ENCODE peak calls at places on chromosomes 2 and 18, in four cellular contexts. S, T, I and X are unnamed samples. For H3K4me1, the result is how much of the 10 kb centered on the place peaks cover.

GRCh38 chr2:100196786-100197494 is 54.5 kb upstream of the AFF3 start:
- DNase-seq in I (no peak), T (no peak), S (no peak), X (no peak)

GRCh38 chr18:71020342-71021096 is 731.7 kb downstream of the SOCS6 start:
- DNase-seq in I (no peak), T (no peak), S (no peak), X (no peak)

GRCh38 chr2:13616059-13616458 is 899.3 kb downstream of the TRIB2 start:
- DNase-seq in T (no peak), S (no peak), I (no peak), X (no peak)

GRCh38 chr2:145764631-145765030 is 1244.7 kb upstream of the ZEB2 start:
- DNase-seq in S (no peak), I (no peak), T (no peak), X (no peak)

GRCh38 chr2:111950241-111950640 is 51.8 kb downstream of the MERTK start:
- DNase-seq in T (no peak), S (no peak), I (no peak), X (no peak)

GRCh38 chr2:73250872-73251846 is 17.1 kb downstream of the CCT7 start:
- DNase-seq in I (no peak), S (no peak), T (no peak), X (no peak)

GRCh38 chr2:47225061-47225783 is 70.1 kb upstream of the STPG4 start:
- DNase-seq in S (no peak), I (no peak), T (peak), X (peak)

GRCh38 chr2:11569636-11570035 is 35.8 kb downstream of the GREB1 start:
- DNase-seq in T (no peak), S (no peak), I (no peak), X (no peak)

GRCh38 chr2:97995026-97995733 is 568 bp downstream of the TMEM131 start:
- DNase-seq in T (peak), S (peak), I (peak), X (no peak)

GRCh38 chr2:70733428-70734185 is 34.4 kb downstream of the ADD2 start:
- DNase-seq in S (no peak), I (no peak), T (no peak), X (no peak)

GRCh38 chr2:240293865-240294461 is 141.5 kb upstream of the GPC1 start:
- DNase-seq in I (no peak), T (no peak), S (no peak), X (no peak)

GRCh38 chr18:48519431-48520100 is 19.3 kb upstream of the CTIF start:
- DNase-seq in T (no peak), S (no peak), I (no peak), X (no peak)

GRCh38 chr18:49898421-49898820 is 85.1 kb upstream of the ACAA2 start:
- DNase-seq in T (peak), I (peak), S (no peak), X (peak)

GRCh38 chr18:23238651-23239349 is 103.5 kb downstream of the CABLES1 start:
- DNase-seq in S (no peak), T (no peak), I (no peak), X (no peak)

GRCh38 chr18:3611313-3612038 is 161.5 kb downstream of the TGIF1 start:
- DNase-seq in T (no peak), S (no peak), I (no peak), X (no peak)

GRCh38 chr18:60082790-60083189 is 183.0 kb downstream of the PMAIP1 start:
- DNase-seq in S (no peak), T (no peak), I (no peak), X (no peak)

GRCh38 chr2:37148325-37148724 is 8.5 kb downstream of the EIF2AK2 start:
- DNase-seq in T (no peak), S (no peak), I (no peak), X (no peak)

GRCh38 chr2:157839162-157839801 is 36.8 kb downstream of the ACVR1 start:
- DNase-seq in T (peak), I (peak), S (no peak), X (no peak)

GRCh38 chr18:31819106-31819924 is 58.6 kb upstream of the SLC25A52 start:
- DNase-seq in I (peak), T (peak), S (no peak), X (peak)

GRCh38 chr2:236163483-236164200 is 4.5 kb downstream of the GBX2 start:
- DNase-seq in S (no peak), T (no peak), I (peak), X (no peak)

GRCh38 chr2:23843051-23843976 is 83.6 kb downstream of the ATAD2B start:
- DNase-seq in I (no peak), S (no peak), T (no peak), X (no peak)

GRCh38 chr2:212897296-212897695 is 254.1 kb downstream of the IKZF2 start:
- DNase-seq in I (no peak), T (no peak), S (no peak), X (no peak)

GRCh38 chr2:71880846-71881610 is 266.6 kb downstream of the CYP26B1 start:
- DNase-seq in S (no peak), I (no peak), T (peak), X (peak)

GRCh38 chr18:52341617-52342381 is 1.8 kb downstream of the DCC start:
- DNase-seq in S (no peak), T (no peak), I (peak), X (no peak)

GRCh38 chr2:108944601-108945241 is 44.3 kb downstream of the EDAR start:
- DNase-seq in S (no peak), I (no peak), T (peak), X (no peak)

GRCh38 chr2:30300456-30301221 is 69.3 kb downstream of the LBH start:
- DNase-seq in I (no peak), T (no peak), S (no peak), X (no peak)

GRCh38 chr18:37393221-37393828 is 172.3 kb downstream of the CELF4 start:
- DNase-seq in T (no peak), I (no peak), S (no peak), X (no peak)

GRCh38 chr18:136433-136832 is 21.9 kb upstream of the USP14 start:
- DNase-seq in T (peak), S (no peak), I (no peak), X (no peak)

GRCh38 chr2:88813612-88814011 is 122.1 kb downstream of the RPIA start:
- DNase-seq in I (no peak), T (no peak), S (no peak), X (no peak)

GRCh38 chr2:71291398-71291797 is 40.2 kb upstream of the ZNF638 start:
- DNase-seq in T (no peak), S (no peak), I (no peak), X (no peak)

GRCh38 chr2:46091004-46091403 is 206.2 kb upstream of the EPAS1 start:
- DNase-seq in T (no peak), I (no peak), S (no peak), X (no peak)

GRCh38 chr2:84781942-84782716 is 98.8 kb downstream of the TRABD2A start:
- DNase-seq in T (no peak), I (no peak), S (no peak), X (peak)

GRCh38 chr2:65728477-65729180 is 296.2 kb upstream of the SPRED2 start:
- DNase-seq in S (no peak), T (no peak), I (no peak), X (peak)

GRCh38 chr18:7592305-7593071 is 25.4 kb downstream of the PTPRM start:
- DNase-seq in I (peak), S (no peak), T (no peak), X (no peak)

GRCh38 chr2:205171541-205171940 is 510.8 kb upstream of the NRP2 start:
- DNase-seq in I (no peak), T (no peak), S (no peak), X (no peak)

GRCh38 chr2:205169453-205169852 is 512.8 kb upstream of the NRP2 start:
- DNase-seq in I (no peak), S (no peak), T (no peak), X (no peak)

GRCh38 chr2:205170399-205170798 is 511.9 kb upstream of the NRP2 start:
- DNase-seq in I (no peak), S (no peak), T (no peak), X (no peak)

GRCh38 chr2:205161156-205161555 is 521.1 kb upstream of the NRP2 start:
- DNase-seq in I (no peak), T (no peak), S (no peak), X (no peak)

GRCh38 chr2:205166749-205167148 is 515.6 kb upstream of the NRP2 start:
- DNase-seq in I (no peak), S (no peak), T (no peak), X (no peak)
- TF ChIP-seq EGR1 in I (no peak), S (no peak), T (no peak), X (no peak)

DNA sequence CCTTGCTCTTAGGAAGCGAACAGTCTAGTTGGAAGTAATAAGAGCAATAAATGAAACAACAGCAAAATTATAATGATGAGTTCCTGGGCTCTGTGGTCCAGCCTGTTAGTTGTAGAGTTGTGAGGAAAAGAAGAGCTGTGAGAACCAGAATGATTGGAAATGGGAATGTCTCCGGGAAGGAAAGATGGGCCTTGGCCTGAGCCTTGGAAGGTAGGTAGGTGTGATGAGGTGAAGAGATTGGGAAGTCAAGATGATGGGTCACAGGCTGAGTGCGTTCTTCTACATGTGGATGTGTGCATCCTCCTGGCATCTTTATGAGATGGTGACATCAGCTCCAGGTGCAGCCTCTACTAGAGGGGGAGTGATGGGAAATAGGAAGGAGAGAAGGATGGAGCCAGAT is 115.2 kb upstream of the EML6 start:
- DNase-seq in T (no peak), S (no peak), I (no peak), X (no peak)
- H3K4me1 ChIP-seq in T (under half), S (under half), I (under half), X (under half)

GRCh38 chr2:128781166-128781887 is 462.7 kb upstream of the HS6ST1 start:
- DNase-seq in I (peak), S (no peak), T (no peak), X (no peak)

GRCh38 chr2:128783896-128784295 is 465.2 kb upstream of the HS6ST1 start:
- DNase-seq in S (no peak), I (no peak), T (no peak), X (no peak)

GRCh38 chr2:128781888-128782385 is 463.3 kb upstream of the HS6ST1 start:
- DNase-seq in S (no peak), T (no peak), I (peak), X (no peak)

GRCh38 chr2:128783193-128783671 is 464.6 kb upstream of the HS6ST1 start:
- DNase-seq in T (no peak), S (no peak), I (no peak), X (no peak)

DNA sequence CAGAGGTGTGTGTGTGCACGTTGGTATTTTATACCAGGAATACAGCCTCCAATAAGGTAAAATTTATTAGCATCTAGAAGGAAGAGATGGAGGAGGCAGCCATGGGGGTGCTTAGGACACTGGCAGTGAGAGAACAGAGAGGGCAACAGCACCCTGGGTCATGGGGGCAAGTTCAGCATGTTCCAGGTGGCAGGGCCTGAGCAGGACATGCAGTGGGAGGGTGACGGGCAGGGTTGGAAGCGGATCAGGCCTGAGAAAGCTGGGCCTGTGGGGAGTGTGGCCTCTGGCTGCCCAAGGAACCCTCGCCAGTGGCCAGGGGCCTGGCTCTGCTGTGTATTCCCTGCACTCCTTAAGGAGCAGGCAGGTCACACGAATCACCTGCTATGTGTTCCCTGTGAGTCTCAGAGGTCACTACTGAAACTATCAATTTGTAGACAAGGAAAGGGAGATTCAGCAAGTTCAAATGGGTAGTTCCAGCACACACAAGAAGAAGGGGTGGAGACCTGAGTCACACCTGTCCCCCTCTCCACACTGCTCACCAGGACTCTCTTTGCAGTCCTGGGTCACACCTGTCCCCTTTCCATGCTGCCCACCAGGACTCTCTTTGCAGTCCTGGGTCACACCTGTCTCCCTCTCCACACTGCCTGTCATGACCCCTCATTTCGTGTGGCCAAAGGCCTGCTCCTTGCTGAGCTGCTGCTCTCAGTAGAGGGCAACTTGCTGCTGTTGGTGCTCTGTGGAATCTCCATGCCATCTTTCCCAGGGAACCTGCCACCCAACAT is 463.9 kb upstream of the HS6ST1 start:
- DNase-seq in S (no peak), T (no peak), I (peak), X (no peak)
- TF ChIP-seq EGR1 in S (no peak), T (no peak), I (no peak), X (no peak)

DNA sequence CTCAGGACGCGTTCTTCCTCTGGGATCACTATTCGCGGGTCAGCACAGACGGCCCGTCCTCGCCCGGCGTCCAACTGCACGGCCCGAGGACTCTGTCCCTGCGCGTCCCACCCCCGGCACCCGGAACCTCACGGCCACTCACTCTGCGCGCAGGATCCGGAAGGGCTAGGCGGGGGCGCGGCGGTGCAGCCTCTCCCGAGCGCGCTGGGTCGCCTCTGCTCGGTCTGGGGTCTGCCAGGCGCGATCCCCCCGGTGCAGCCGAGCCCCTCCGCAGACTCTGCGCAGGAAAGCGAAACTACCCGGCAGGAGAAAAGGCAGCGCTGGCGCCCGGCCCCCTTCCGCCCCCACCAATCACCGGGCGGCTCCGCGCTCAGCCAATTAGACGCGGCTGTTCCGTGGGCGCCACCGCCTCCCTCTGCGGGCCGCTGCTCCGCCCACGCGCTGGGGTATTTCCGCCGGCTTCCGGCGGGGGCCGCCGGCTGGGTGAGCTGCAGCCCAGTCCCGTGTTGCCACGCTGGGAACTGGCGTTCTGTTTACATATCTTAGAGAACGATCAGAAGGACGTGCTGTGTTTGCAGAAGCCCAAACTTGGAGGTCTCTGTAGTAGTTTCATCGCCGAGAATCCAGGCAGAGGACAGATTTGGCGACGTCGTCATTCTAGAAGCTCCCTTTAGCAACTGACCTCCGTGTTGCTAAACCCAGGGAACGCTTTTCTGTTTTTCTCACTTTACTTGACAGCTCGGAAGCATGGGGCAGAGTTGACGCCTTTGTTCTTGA is at the start of gene STAT1:
- DNase-seq in S (peak), I (peak), T (peak), X (peak)
- H3K4me1 ChIP-seq in S (under half), I (under half), T (under half), X (under half)